ENCODE peak calls at places on chromosomes 4 and X, in four cellular contexts. W is K562, B is natural killer cell, X is mucosa of descending colon. P is an unnamed sample.

GRCh38 chrX:93673056-93673868 is at the start of gene NAP1L3:
- DNase-seq in W (no peak), B (peak), X (peak), P (peak)

GRCh38 chr4:53119685-53120084 is 246.2 kb downstream of the SCFD2 start:
- DNase-seq in W (no peak), B (no peak), X (no peak), P (no peak)

GRCh38 chrX:63560601-63561218 is 209.6 kb upstream of the SPIN4 start:
- DNase-seq in W (peak), B (peak), X (peak), P (peak)

GRCh38 chrX:11064851-11065600 is 46.1 kb upstream of the HCCS start:
- DNase-seq in W (no peak), B (no peak), X (no peak), P (no peak)

GRCh38 chrX:80879143-80879542 is 69.5 kb upstream of the BRWD3 start:
- DNase-seq in W (no peak), B (no peak), X (peak), P (no peak)

GRCh38 chr4:18106620-18107019 is 85.1 kb upstream of the LCORL start:
- DNase-seq in W (peak), B (no peak), X (peak), P (no peak)

GRCh38 chrX:106716463-106716862 is 10.0 kb upstream of the RNF128 start:
- DNase-seq in W (no peak), B (no peak), X (no peak), P (no peak)

GRCh38 chrX:46251755-46252154 is 293.5 kb downstream of the ZNF674 start:
- DNase-seq in W (no peak), B (no peak), X (no peak), P (no peak)

GRCh38 chrX:33726281-33727160 is 405.6 kb downstream of the FAM47A start:
- DNase-seq in W (no peak), B (no peak), X (no peak), P (no peak)

GRCh38 chr4:39698424-39699009 is 581 bp downstream of the UBE2K start:
- DNase-seq in W (peak), B (no peak), X (peak), P (peak)

GRCh38 chr4:79209822-79210635 is 115.8 kb downstream of the NAA11 start:
- DNase-seq in W (peak), B (no peak), X (peak), P (no peak)

GRCh38 chr4:77022581-77023133 is 53.1 kb downstream of the CCNI start:
- DNase-seq in W (no peak), B (no peak), X (no peak), P (peak)

GRCh38 chrX:43469391-43470054 is 186.6 kb upstream of the MAOA start:
- DNase-seq in W (no peak), B (no peak), X (no peak), P (no peak)

GRCh38 chrX:43467608-43468234 is 188.4 kb upstream of the MAOA start:
- DNase-seq in W (peak), B (no peak), X (no peak), P (no peak)
- TF ChIP-seq CTCF in W (peak), B (no peak), X (no peak), P (no peak)

GRCh38 chr4:4533461-4534169 is 8.2 kb downstream of the STX18 start:
- DNase-seq in W (no peak), B (no peak), X (no peak), P (no peak)
- TF ChIP-seq CTCF in W (no peak), B (no peak), X (no peak), P (no peak)

GRCh38 chr4:26237916-26238315 is 82.9 kb upstream of the RBPJ start:
- DNase-seq in W (no peak), B (no peak), X (no peak), P (no peak)

GRCh38 chr4:26242451-26242850 is 78.4 kb upstream of the RBPJ start:
- DNase-seq in W (no peak), B (no peak), X (no peak), P (no peak)

GRCh38 chr4:26238426-26238781 is 82.4 kb upstream of the RBPJ start:
- DNase-seq in W (no peak), B (no peak), X (peak), P (no peak)

GRCh38 chr4:26239796-26240195 is 81.0 kb upstream of the RBPJ start:
- DNase-seq in W (no peak), B (no peak), X (no peak), P (no peak)

DNA sequence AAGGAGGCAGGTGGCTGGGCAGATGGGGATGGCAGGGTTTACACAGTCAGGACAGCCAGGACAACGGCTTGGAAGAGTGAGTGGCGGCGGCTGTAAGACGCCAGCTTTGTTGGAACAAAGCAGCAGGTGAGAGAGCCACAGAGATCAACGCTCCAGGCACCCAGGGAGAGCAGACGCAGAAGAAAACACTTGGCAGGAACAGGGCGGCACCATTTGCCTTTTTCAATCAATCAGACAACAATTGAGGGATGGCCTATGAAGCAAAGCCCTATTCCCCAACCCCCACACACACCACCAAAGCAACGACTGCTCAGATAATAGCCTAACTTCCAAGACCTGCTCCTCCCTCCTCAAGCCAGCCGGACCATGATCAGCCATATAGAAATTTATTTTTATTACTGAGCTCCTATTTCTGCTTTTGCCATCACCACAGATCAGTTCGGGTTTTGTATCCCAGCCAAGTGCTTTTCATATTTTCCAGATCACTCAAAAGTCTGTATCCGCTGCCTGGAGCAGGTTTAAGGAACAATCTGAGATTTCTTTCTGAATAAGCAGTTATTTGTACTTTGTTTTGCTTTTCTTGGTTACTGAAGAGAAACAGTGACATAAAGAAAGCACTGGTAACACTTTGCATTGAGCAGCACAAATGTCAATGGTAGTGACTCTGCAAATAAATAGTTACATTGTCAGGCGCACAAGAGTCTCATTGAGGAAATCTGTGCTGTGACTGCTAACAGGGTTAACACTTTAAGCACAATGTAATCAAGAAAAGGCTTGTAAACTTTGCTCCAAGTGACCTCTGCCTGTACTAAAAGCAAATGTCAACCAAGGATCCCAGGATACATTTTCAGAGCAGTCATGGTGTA is 81.8 kb upstream of the RBPJ start:
- DNase-seq in W (no peak), B (no peak), X (no peak), P (peak)
- TF ChIP-seq CTCF in W (no peak), B (no peak), X (no peak), P (no peak)

DNA sequence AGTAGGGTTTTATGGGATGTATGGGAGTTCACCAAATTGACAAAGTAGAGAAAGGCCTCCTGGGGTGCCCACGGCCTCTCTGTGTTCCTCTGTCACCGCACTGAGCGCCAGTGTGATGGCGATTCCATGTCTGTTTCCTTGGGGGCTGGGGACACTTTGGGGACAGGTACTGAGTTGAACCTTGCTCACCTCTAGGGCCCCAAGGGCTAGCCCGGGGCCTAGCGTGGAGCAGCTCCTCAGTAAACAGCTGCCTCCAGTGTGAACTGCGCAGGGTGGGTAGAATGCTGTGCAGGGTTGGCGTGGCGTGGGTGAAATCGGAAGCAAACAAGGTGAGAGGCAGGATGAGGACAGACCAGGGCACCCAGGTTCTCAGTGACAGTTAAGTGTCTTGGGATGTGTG is 97.8 kb downstream of the PPP2R2C start:
- DNase-seq in W (no peak), B (no peak), X (no peak), P (no peak)
- TF ChIP-seq CTCF in W (no peak), B (no peak), X (no peak), P (no peak)

GRCh38 chrX:153946910-153947769 is 2.7 kb upstream of the RENBP start:
- DNase-seq in W (peak), B (peak), X (peak), P (peak)
- TF ChIP-seq CTCF in W (peak), B (peak), X (peak), P (peak)

GRCh38 chr4:111982089-111982488 is 163.2 kb upstream of the FAM241A start:
- DNase-seq in W (no peak), B (no peak), X (no peak), P (no peak)

GRCh38 chr4:111977419-111977965 is 167.8 kb upstream of the FAM241A start:
- DNase-seq in W (no peak), B (no peak), X (peak), P (no peak)

GRCh38 chr4:111984169-111984873 is 160.9 kb upstream of the FAM241A start:
- DNase-seq in W (no peak), B (no peak), X (no peak), P (peak)

GRCh38 chr4:111985386-111985890 is 159.8 kb upstream of the FAM241A start:
- DNase-seq in W (no peak), B (no peak), X (no peak), P (no peak)

GRCh38 chr4:111979921-111980320 is 165.3 kb upstream of the FAM241A start:
- DNase-seq in W (no peak), B (no peak), X (no peak), P (no peak)
- TF ChIP-seq CTCF in W (no peak), B (no peak), X (no peak), P (no peak)

GRCh38 chrX:112910418-112910817 is 69.8 kb upstream of the AMOT start:
- DNase-seq in W (no peak), B (no peak), X (no peak), P (no peak)
- TF ChIP-seq CTCF in W (no peak), B (no peak), X (no peak), P (no peak)

GRCh38 chrX:48761674-48762471 is at the start of gene GLOD5:
- DNase-seq in W (peak), B (no peak), X (peak), P (peak)
- TF ChIP-seq CTCF in W (peak), B (no peak), X (no peak), P (no peak)

GRCh38 chr4:164931551-164932324 is 45.7 kb downstream of the TRIM61 start:
- DNase-seq in W (no peak), B (no peak), X (no peak), P (no peak)

GRCh38 chr4:164930647-164931046 is 46.8 kb downstream of the TRIM61 start:
- DNase-seq in W (no peak), B (no peak), X (peak), P (no peak)

GRCh38 chr4:164933244-164933643 is 44.2 kb downstream of the TRIM61 start:
- DNase-seq in W (no peak), B (no peak), X (no peak), P (no peak)

GRCh38 chr4:164937576-164938270 is 39.7 kb downstream of the TRIM61 start:
- DNase-seq in W (no peak), B (no peak), X (peak), P (no peak)

DNA sequence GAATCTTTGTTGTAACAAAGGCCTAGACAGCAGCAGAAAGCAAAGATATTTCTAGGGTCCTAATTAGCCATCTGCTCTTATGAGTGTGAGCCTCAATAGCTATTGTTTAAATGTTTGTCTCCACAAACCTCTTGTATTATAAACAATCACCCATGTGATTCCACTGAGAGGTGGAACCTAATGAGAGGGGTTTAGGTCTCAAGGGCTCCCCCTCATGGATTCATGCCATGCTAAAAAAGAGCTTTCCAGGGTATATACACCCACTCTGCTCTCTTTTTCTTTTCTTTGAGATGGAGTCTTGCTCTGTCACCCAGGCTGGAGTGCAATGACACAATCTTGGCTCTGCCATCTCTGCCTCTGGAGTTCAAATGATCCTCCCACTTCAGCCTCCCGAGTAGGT is 42.1 kb downstream of the TRIM61 start:
- DNase-seq in W (no peak), B (no peak), X (no peak), P (no peak)
- TF ChIP-seq CTCF in W (peak), B (no peak), X (no peak), P (no peak)

GRCh38 chrX:42686296-42686695 is 91.7 kb downstream of the PPP1R2C start:
- DNase-seq in W (no peak), B (no peak), X (no peak), P (no peak)

GRCh38 chrX:42678133-42678532 is 99.8 kb downstream of the PPP1R2C start:
- DNase-seq in W (no peak), B (no peak), X (peak), P (no peak)

GRCh38 chrX:42684062-42684461 is 93.9 kb downstream of the PPP1R2C start:
- DNase-seq in W (no peak), B (no peak), X (no peak), P (no peak)

DNA sequence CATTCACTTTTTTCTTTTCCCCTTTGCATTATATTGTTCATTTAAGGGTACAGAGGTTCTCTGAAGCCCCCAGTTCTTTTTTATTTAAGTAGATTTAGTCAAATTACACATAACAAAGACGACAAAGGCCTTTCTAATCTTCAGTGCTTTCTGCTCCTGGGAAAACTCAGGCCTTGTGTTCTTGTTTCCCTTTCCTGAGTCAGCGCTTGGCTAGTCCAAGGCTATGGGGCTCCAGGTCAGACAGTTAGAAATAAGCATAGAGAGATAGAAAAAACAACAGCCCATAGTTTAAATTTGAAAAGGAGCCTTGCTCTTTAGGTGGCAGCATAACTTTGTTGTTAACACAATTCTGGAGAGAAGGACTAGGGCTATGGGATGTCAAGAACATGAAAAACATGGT is 97.3 kb downstream of the PPP1R2C start:
- DNase-seq in W (no peak), B (no peak), X (no peak), P (no peak)
- TF ChIP-seq CTCF in W (no peak), B (no peak), X (no peak), P (no peak)

P was measured in glutamatergic neuron.